ENCODE peak calls at places on chromosomes 6 and 20, in six cellular contexts. V is ascending aorta, Q is WERI-Rb-1, M is fibroblast of pulmonary artery, F is astrocyte of the spinal cord, Z is LNCaP clone FGC. U is an unnamed sample.
A peak's percentile ranks its signal among the peaks of the same experiment; 100 is the strongest.

GRCh38 chr20:4713401-4713800 is 8.3 kb upstream of the PRND start:
- DNase-seq in F (no peak), Q (no peak), M (no peak), V (no peak), Z (no peak), U (no peak)

GRCh38 chr6:106099235-106099537 is 13.1 kb downstream of the PRDM1 start:
- DNase-seq in V (no peak), M (no peak), F (no peak), Q (no peak), Z (no peak), U (peak; percentile 49)

GRCh38 chr20:21353236-21353635 is 44.1 kb downstream of the NKX2-4 start:
- DNase-seq in V (no peak), M (peak; percentile 79), Q (no peak), F (peak; percentile 38), Z (no peak), U (peak; percentile 81)

GRCh38 chr20:44430270-44431065 is 45.2 kb upstream of the TTPAL start:
- DNase-seq in M (no peak), F (no peak), Z (no peak), V (no peak), Q (no peak), U (no peak)

GRCh38 chr20:36394340-36394965 is 88.3 kb downstream of the DLGAP4 start:
- DNase-seq in Q (no peak), V (no peak), M (no peak), F (no peak), Z (no peak), U (no peak)

GRCh38 chr6:29521006-29521680 is 33.4 kb upstream of the MAS1L start:
- DNase-seq in F (no peak), V (no peak), Z (no peak), M (no peak), Q (no peak), U (no peak)

GRCh38 chr20:13234961-13235360 is 13.9 kb downstream of the ISM1 start:
- DNase-seq in Q (no peak), F (no peak), Z (no peak), M (no peak), V (no peak), U (no peak)

GRCh38 chr20:47278907-47279348 is 77.6 kb downstream of the ZMYND8 start:
- DNase-seq in M (peak; percentile 16), V (no peak), Q (no peak), F (peak; percentile 45), Z (no peak), U (no peak)

GRCh38 chr6:167558213-167558869 is 233.5 kb downstream of the TTLL2 start:
- DNase-seq in Q (no peak), Z (no peak), V (no peak), F (peak; percentile 37), M (no peak), U (no peak)

GRCh38 chr6:22147983-22148797 is 148.6 kb downstream of the PRL start:
- DNase-seq in F (peak; percentile 90), Q (peak; percentile 85), Z (no peak), M (peak; percentile 74), V (no peak), U (peak; percentile 72)

GRCh38 chr20:57264151-57264792 is 2.2 kb downstream of the BMP7 start:
- DNase-seq in Z (peak; percentile 14), Q (no peak), M (no peak), V (no peak), F (no peak), U (no peak)

GRCh38 chr6:135192256-135193174 is 11.4 kb downstream of the MYB start:
- DNase-seq in Q (no peak), F (no peak), Z (no peak), V (no peak), M (no peak), U (no peak)

GRCh38 chr6:135195045-135195444 is 13.9 kb downstream of the MYB start:
- DNase-seq in F (no peak), Q (no peak), Z (no peak), M (no peak), V (no peak), U (no peak)

GRCh38 chr6:135196739-135197510 is 15.8 kb downstream of the MYB start:
- DNase-seq in V (no peak), M (no peak), F (no peak), Z (no peak), Q (no peak), U (peak; percentile 18)

GRCh38 chr6:135193221-135193620 is 12.1 kb downstream of the MYB start:
- DNase-seq in F (no peak), Z (no peak), V (no peak), M (no peak), Q (no peak), U (no peak)

DNA sequence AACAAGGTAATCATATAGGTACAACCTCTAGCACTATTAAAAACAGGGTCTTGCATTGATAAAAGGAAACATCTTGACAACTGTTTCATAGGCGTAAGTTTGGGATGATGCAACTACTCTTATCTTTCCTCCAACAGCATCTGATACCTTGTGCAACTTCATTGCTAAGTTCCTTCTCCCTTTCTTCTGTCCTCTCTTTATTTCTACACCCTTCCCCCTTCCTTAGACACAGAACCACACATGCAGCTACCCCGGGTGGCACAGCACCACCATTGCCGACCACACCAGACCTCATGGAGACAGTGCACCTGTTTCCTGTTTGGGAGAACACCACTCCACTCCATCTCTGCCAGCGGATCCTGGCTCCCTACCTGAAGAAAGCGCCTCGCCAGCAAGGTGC is 14.4 kb downstream of the MYB start:
- DNase-seq in Q (no peak), M (no peak), F (no peak), V (no peak), Z (no peak), U (no peak)
- TF ChIP-seq CTCF in Q (no peak), M (no peak), F (no peak), V (no peak), Z (no peak), U (no peak)

GRCh38 chr6:166167258-166167731 is 356 bp downstream of the TBXT start:
- DNase-seq in Z (no peak), M (no peak), V (no peak), F (no peak), Q (peak; percentile 33), U (no peak)

GRCh38 chr6:166168616-166169548 is 1.2 kb upstream of the TBXT start:
- DNase-seq in M (no peak), V (no peak), Q (no peak), F (no peak), Z (no peak), U (no peak)

GRCh38 chr6:166167801-166168615 is at the start of gene TBXT:
- DNase-seq in Z (no peak), Q (peak; percentile 59), M (no peak), V (no peak), F (no peak), U (no peak)

GRCh38 chr6:166165558-166166313 is 1.9 kb downstream of the TBXT start:
- DNase-seq in Z (no peak), F (no peak), V (no peak), Q (no peak), M (no peak), U (no peak)

GRCh38 chr6:166166314-166167257 is 1.1 kb downstream of the TBXT start:
- DNase-seq in M (no peak), V (no peak), Z (no peak), F (no peak), Q (no peak), U (no peak)
- H3K4me3 ChIP-seq in M (no peak overlapping the region), V (no peak overlapping the region), Z (no peak overlapping the region), F (no peak overlapping the region), Q (no peak overlapping the region), U (no peak overlapping the region)

GRCh38 chr6:121678245-121678644 is 242.8 kb downstream of the GJA1 start:
- DNase-seq in V (no peak), M (no peak), Z (no peak), Q (no peak), F (no peak), U (peak; percentile 41)

GRCh38 chr6:121677551-121677950 is 242.1 kb downstream of the GJA1 start:
- DNase-seq in Q (no peak), M (no peak), Z (no peak), F (peak; percentile 58), V (no peak), U (no peak)

GRCh38 chr6:121682666-121683065 is 247.2 kb downstream of the GJA1 start:
- DNase-seq in Z (no peak), F (no peak), M (no peak), Q (no peak), V (no peak), U (no peak)

GRCh38 chr6:121680058-121680457 is 244.6 kb downstream of the GJA1 start:
- DNase-seq in V (no peak), Z (no peak), F (no peak), M (peak; percentile 21), Q (no peak), U (no peak)
- TF ChIP-seq CTCF in V (no peak), Z (no peak), F (no peak), M (no peak), Q (no peak), U (no peak)

DNA sequence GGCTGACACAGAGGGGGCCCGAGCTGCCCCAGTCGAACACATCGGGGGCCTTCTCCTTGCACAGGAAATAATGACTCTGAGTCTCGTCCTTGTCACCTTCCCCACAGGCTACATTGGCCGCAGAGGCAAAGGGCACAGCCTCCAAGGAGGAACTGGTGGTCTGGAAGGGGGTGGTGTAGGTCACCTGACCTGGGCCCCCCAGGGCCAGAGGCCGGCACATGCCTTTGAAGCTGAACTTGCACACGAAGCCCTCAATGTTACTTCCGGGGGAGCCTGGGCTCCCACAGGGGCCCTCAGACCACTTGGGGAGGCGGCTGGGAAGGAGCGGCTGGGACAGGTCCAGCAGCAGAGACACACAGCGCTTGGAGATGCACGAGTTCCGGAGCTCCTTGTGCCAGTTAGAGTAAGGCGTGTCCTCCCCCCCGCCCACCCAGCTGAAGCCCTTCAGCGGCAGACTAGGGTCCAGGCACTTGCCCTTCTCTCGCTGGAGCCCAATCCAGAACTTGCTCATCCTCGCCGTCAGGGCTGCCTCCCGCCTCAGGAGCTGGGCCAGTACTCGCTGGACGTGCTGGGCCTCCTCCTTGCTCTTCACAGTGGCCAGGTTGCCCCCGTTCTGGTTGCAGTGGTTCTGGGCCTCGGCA is 589 bp downstream of the CD93 start:
- DNase-seq in F (no peak), Z (no peak), M (no peak), Q (no peak), V (no peak), U (no peak)
- H3K4me3 ChIP-seq in F (no peak overlapping the region), Z (no peak overlapping the region), M (no peak overlapping the region), Q (no peak overlapping the region), V (peak overlapping the region; percentile 29), U (no peak overlapping the region)

GRCh38 chr6:87315071-87315470 is 7.3 kb upstream of the SMIM8 start:
- DNase-seq in Z (no peak), M (no peak), F (no peak), V (no peak), Q (no peak), U (no peak)
- TF ChIP-seq CTCF in Z (no peak), M (no peak), F (no peak), V (no peak), Q (no peak), U (no peak)

GRCh38 chr20:64111841-64112641 is 4.7 kb upstream of the NPBWR2 start:
- DNase-seq in M (no peak), Q (no peak), F (no peak), V (peak; percentile 2), Z (no peak), U (no peak)
- H3K4me3 ChIP-seq in M (no peak overlapping the region), Q (no peak overlapping the region), F (no peak overlapping the region), V (no peak overlapping the region), Z (no peak overlapping the region), U (no peak overlapping the region)